ENCODE peak calls at places on chromosome 13, in nine cellular contexts. One of them, this sample, is unnamed. For H3K4me1 and H3K27me3, the result is how much of the 10 kb centered on the place peaks cover.

GRCh38 chr13:45713721-45714120 is 11.6 kb downstream of the CBY2 start:
- DNase-seq in left ventricle myocardium inferior: no peak
- DNase-seq in fibroblast of lung: no peak
- DNase-seq in GM23248: no peak
- DNase-seq in heart right ventricle: no peak
- DNase-seq in ovary: no peak
- DNase-seq in right lobe of liver: no peak
- DNase-seq in IMR-90: no peak
- DNase-seq in astrocyte: no peak
- DNase-seq in this sample: no peak

GRCh38 chr13:34914416-34914815 is 27.7 kb upstream of the NBEA start:
- DNase-seq in left ventricle myocardium inferior: no peak
- DNase-seq in fibroblast of lung: no peak
- DNase-seq in GM23248: no peak
- DNase-seq in heart right ventricle: no peak
- DNase-seq in ovary: no peak
- DNase-seq in right lobe of liver: no peak
- DNase-seq in IMR-90: no peak
- DNase-seq in astrocyte: no peak
- DNase-seq in this sample: no peak

GRCh38 chr13:112069727-112070300 is 2.9 kb downstream of the SOX1 start:
- DNase-seq in left ventricle myocardium inferior: no peak
- DNase-seq in fibroblast of lung: no peak
- DNase-seq in GM23248: no peak
- DNase-seq in heart right ventricle: no peak
- DNase-seq in ovary: no peak
- DNase-seq in right lobe of liver: no peak
- DNase-seq in IMR-90: no peak
- DNase-seq in astrocyte: no peak
- DNase-seq in this sample: no peak

GRCh38 chr13:41008349-41008980 is 10.7 kb downstream of the ELF1 start:
- DNase-seq in left ventricle myocardium inferior: no peak
- DNase-seq in fibroblast of lung: peak
- DNase-seq in GM23248: peak
- DNase-seq in heart right ventricle: no peak
- DNase-seq in ovary: no peak
- DNase-seq in right lobe of liver: no peak
- DNase-seq in IMR-90: peak
- DNase-seq in astrocyte: peak
- DNase-seq in this sample: peak

GRCh38 chr13:112583592-112584277 is 4.2 kb downstream of the TUBGCP3 start:
- DNase-seq in left ventricle myocardium inferior: peak
- DNase-seq in fibroblast of lung: no peak
- DNase-seq in GM23248: no peak
- DNase-seq in heart right ventricle: no peak
- DNase-seq in ovary: no peak
- DNase-seq in right lobe of liver: no peak
- DNase-seq in IMR-90: no peak
- DNase-seq in astrocyte: no peak
- DNase-seq in this sample: no peak

GRCh38 chr13:69226427-69226826 is 881.2 kb upstream of the ATXN8OS start:
- DNase-seq in left ventricle myocardium inferior: no peak
- DNase-seq in fibroblast of lung: no peak
- DNase-seq in GM23248: no peak
- DNase-seq in heart right ventricle: no peak
- DNase-seq in ovary: no peak
- DNase-seq in right lobe of liver: no peak
- DNase-seq in IMR-90: no peak
- DNase-seq in astrocyte: no peak
- DNase-seq in this sample: no peak

GRCh38 chr13:19048381-19048780 is 133.2 kb downstream of the TUBA3C start:
- DNase-seq in left ventricle myocardium inferior: no peak
- DNase-seq in fibroblast of lung: no peak
- DNase-seq in GM23248: no peak
- DNase-seq in heart right ventricle: no peak
- DNase-seq in ovary: no peak
- DNase-seq in right lobe of liver: no peak
- DNase-seq in IMR-90: no peak
- DNase-seq in astrocyte: no peak
- DNase-seq in this sample: no peak

GRCh38 chr13:45341799-45342584 is 1.0 kb upstream of the TPT1 start:
- DNase-seq in left ventricle myocardium inferior: peak
- DNase-seq in fibroblast of lung: peak
- DNase-seq in GM23248: peak
- DNase-seq in heart right ventricle: no peak
- DNase-seq in ovary: peak
- DNase-seq in right lobe of liver: peak
- DNase-seq in IMR-90: no peak
- DNase-seq in astrocyte: no peak
- DNase-seq in this sample: peak

GRCh38 chr13:95035311-95036109 is 265.7 kb downstream of the ABCC4 start:
- DNase-seq in left ventricle myocardium inferior: no peak
- DNase-seq in fibroblast of lung: no peak
- DNase-seq in GM23248: no peak
- DNase-seq in heart right ventricle: no peak
- DNase-seq in ovary: no peak
- DNase-seq in right lobe of liver: no peak
- DNase-seq in IMR-90: no peak
- DNase-seq in astrocyte: no peak
- DNase-seq in this sample: no peak

GRCh38 chr13:113209880-113210421 is 538 bp downstream of the CUL4A start:
- DNase-seq in left ventricle myocardium inferior: peak
- DNase-seq in fibroblast of lung: peak
- DNase-seq in GM23248: peak
- DNase-seq in heart right ventricle: peak
- DNase-seq in ovary: peak
- DNase-seq in right lobe of liver: peak
- DNase-seq in IMR-90: peak
- DNase-seq in astrocyte: peak
- DNase-seq in this sample: peak

GRCh38 chr13:107450931-107451330 is 764.4 kb downstream of the LIG4 start:
- DNase-seq in left ventricle myocardium inferior: no peak
- DNase-seq in fibroblast of lung: peak
- DNase-seq in GM23248: peak
- DNase-seq in heart right ventricle: no peak
- DNase-seq in ovary: peak
- DNase-seq in right lobe of liver: no peak
- DNase-seq in IMR-90: peak
- DNase-seq in astrocyte: peak
- DNase-seq in this sample: no peak

GRCh38 chr13:104571161-104571889 is 1505.1 kb upstream of the SLC10A2 start:
- DNase-seq in left ventricle myocardium inferior: no peak
- DNase-seq in fibroblast of lung: peak
- DNase-seq in GM23248: peak
- DNase-seq in heart right ventricle: no peak
- DNase-seq in ovary: peak
- DNase-seq in right lobe of liver: no peak
- DNase-seq in IMR-90: peak
- DNase-seq in astrocyte: peak
- DNase-seq in this sample: peak

GRCh38 chr13:56736966-56737365 is 403.8 kb upstream of the PRR20A start:
- DNase-seq in left ventricle myocardium inferior: no peak
- DNase-seq in fibroblast of lung: no peak
- DNase-seq in GM23248: no peak
- DNase-seq in heart right ventricle: no peak
- DNase-seq in ovary: no peak
- DNase-seq in right lobe of liver: no peak
- DNase-seq in IMR-90: no peak
- DNase-seq in astrocyte: no peak
- DNase-seq in this sample: peak

GRCh38 chr13:22081430-22081829 is 410.6 kb downstream of the FGF9 start:
- DNase-seq in left ventricle myocardium inferior: no peak
- DNase-seq in fibroblast of lung: no peak
- DNase-seq in GM23248: no peak
- DNase-seq in heart right ventricle: no peak
- DNase-seq in ovary: no peak
- DNase-seq in right lobe of liver: no peak
- DNase-seq in IMR-90: no peak
- DNase-seq in astrocyte: no peak
- DNase-seq in this sample: no peak

GRCh38 chr13:91652389-91652788 is 254.0 kb downstream of the GPC5 start:
- DNase-seq in left ventricle myocardium inferior: no peak
- DNase-seq in fibroblast of lung: no peak
- DNase-seq in GM23248: no peak
- DNase-seq in heart right ventricle: no peak
- DNase-seq in ovary: no peak
- DNase-seq in right lobe of liver: no peak
- DNase-seq in IMR-90: peak
- DNase-seq in astrocyte: no peak
- DNase-seq in this sample: peak

DNA sequence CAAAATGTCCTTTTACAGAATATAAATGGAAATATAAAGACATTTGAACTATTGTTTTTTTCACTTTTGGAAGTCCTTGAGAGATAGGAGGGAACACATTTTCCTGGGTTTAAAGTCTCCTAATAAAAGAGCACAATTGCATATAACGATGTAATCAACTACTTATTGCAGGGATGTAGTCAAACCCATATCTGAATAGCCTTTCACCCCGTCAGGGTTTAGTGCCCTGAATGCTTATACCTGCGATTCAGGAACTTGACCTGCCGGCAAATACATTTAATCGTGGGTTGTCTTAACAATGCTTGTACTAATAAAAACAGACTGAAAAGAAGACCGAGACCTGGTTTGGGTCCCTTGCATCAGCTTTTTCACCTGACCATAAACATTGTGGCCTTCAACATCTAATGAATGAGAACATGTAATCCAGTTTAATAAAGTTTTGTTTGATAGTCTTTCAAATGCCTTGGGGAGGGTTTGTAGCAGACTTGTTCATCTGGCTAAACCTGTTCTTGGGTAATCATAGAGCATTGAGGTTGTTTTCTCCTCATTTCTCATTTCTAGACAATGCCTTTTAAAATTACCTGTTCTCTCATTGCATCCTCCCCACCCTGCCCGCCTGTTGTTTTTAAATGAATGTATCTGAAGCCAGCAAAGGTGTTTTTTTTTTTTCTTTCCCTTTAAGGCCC is 7.0 kb downstream of the KLF5 start:
- DNase-seq in left ventricle myocardium inferior: no peak
- DNase-seq in fibroblast of lung: no peak
- DNase-seq in GM23248: no peak
- DNase-seq in heart right ventricle: no peak
- DNase-seq in ovary: no peak
- DNase-seq in right lobe of liver: no peak
- DNase-seq in IMR-90: no peak
- DNase-seq in astrocyte: no peak
- DNase-seq in this sample: peak
- H3K4me1 ChIP-seq in left ventricle myocardium inferior: under half
- H3K4me1 ChIP-seq in fibroblast of lung: under half
- H3K4me1 ChIP-seq in GM23248: under half
- H3K4me1 ChIP-seq in heart right ventricle: under half
- H3K4me1 ChIP-seq in ovary: under half
- H3K4me1 ChIP-seq in right lobe of liver: under half
- H3K4me1 ChIP-seq in IMR-90: under half
- H3K4me1 ChIP-seq in astrocyte: under half
- H3K4me1 ChIP-seq in this sample: half or more

GRCh38 chr13:99988469-99989375 is 7.1 kb downstream of the ZIC2 start:
- DNase-seq in left ventricle myocardium inferior: no peak
- DNase-seq in fibroblast of lung: no peak
- DNase-seq in GM23248: no peak
- DNase-seq in heart right ventricle: no peak
- DNase-seq in ovary: no peak
- DNase-seq in right lobe of liver: no peak
- DNase-seq in IMR-90: no peak
- DNase-seq in astrocyte: no peak
- DNase-seq in this sample: no peak

GRCh38 chr13:99985243-99985874 is 3.8 kb downstream of the ZIC2 start:
- DNase-seq in left ventricle myocardium inferior: no peak
- DNase-seq in fibroblast of lung: no peak
- DNase-seq in GM23248: no peak
- DNase-seq in heart right ventricle: no peak
- DNase-seq in ovary: peak
- DNase-seq in right lobe of liver: no peak
- DNase-seq in IMR-90: no peak
- DNase-seq in astrocyte: no peak
- DNase-seq in this sample: no peak

GRCh38 chr13:99985886-99986527 is 4.4 kb downstream of the ZIC2 start:
- DNase-seq in left ventricle myocardium inferior: no peak
- DNase-seq in fibroblast of lung: no peak
- DNase-seq in GM23248: no peak
- DNase-seq in heart right ventricle: no peak
- DNase-seq in ovary: no peak
- DNase-seq in right lobe of liver: no peak
- DNase-seq in IMR-90: no peak
- DNase-seq in astrocyte: no peak
- DNase-seq in this sample: no peak

GRCh38 chr13:99987180-99988047 is 5.8 kb downstream of the ZIC2 start:
- DNase-seq in left ventricle myocardium inferior: no peak
- DNase-seq in fibroblast of lung: no peak
- DNase-seq in GM23248: no peak
- DNase-seq in heart right ventricle: no peak
- DNase-seq in ovary: no peak
- DNase-seq in right lobe of liver: no peak
- DNase-seq in IMR-90: no peak
- DNase-seq in astrocyte: no peak
- DNase-seq in this sample: no peak

DNA sequence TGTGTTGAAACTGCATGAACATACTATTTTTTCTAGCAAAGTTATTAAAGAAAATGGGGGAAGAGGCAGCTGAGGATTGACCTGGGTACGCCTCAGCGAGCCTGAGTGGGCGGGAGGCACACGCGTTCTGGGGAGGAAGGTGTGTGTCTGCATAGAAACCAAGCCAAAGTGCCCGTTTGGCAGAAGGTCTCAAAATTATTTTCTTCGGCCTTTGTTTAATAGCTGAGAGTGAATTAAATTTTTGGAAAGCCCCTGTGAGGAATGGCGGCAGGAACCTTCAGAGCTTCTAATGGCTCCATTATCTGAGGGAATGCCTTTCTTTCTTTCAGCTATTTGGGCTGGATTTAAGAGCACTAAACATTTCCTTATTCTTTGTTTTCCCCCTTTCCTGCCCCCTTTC is 5.2 kb downstream of the ZIC2 start:
- DNase-seq in left ventricle myocardium inferior: no peak
- DNase-seq in fibroblast of lung: no peak
- DNase-seq in GM23248: no peak
- DNase-seq in heart right ventricle: no peak
- DNase-seq in ovary: no peak
- DNase-seq in right lobe of liver: no peak
- DNase-seq in IMR-90: no peak
- DNase-seq in astrocyte: no peak
- DNase-seq in this sample: no peak
- H3K27me3 ChIP-seq in left ventricle myocardium inferior: half or more
- H3K27me3 ChIP-seq in fibroblast of lung: half or more
- H3K27me3 ChIP-seq in GM23248: half or more
- H3K27me3 ChIP-seq in heart right ventricle: half or more
- H3K27me3 ChIP-seq in ovary: under half
- H3K27me3 ChIP-seq in right lobe of liver: under half
- H3K27me3 ChIP-seq in IMR-90: half or more
- H3K27me3 ChIP-seq in astrocyte: under half
- H3K27me3 ChIP-seq in this sample: half or more

GRCh38 chr13:27620377-27621115 is at the start of gene LNX2:
- DNase-seq in left ventricle myocardium inferior: peak
- DNase-seq in fibroblast of lung: peak
- DNase-seq in GM23248: peak
- DNase-seq in heart right ventricle: peak
- DNase-seq in ovary: peak
- DNase-seq in right lobe of liver: peak
- DNase-seq in IMR-90: peak
- DNase-seq in astrocyte: peak
- DNase-seq in this sample: peak
- H3K4me1 ChIP-seq in left ventricle myocardium inferior: half or more
- H3K4me1 ChIP-seq in fibroblast of lung: under half
- H3K4me1 ChIP-seq in GM23248: under half
- H3K4me1 ChIP-seq in heart right ventricle: under half
- H3K4me1 ChIP-seq in ovary: under half
- H3K4me1 ChIP-seq in right lobe of liver: under half
- H3K4me1 ChIP-seq in IMR-90: under half
- H3K4me1 ChIP-seq in astrocyte: under half
- H3K4me1 ChIP-seq in this sample: under half

GRCh38 chr13:110339263-110339662 is 32.2 kb downstream of the COL4A2 start:
- DNase-seq in left ventricle myocardium inferior: no peak
- DNase-seq in fibroblast of lung: no peak
- DNase-seq in GM23248: no peak
- DNase-seq in heart right ventricle: no peak
- DNase-seq in ovary: no peak
- DNase-seq in right lobe of liver: no peak
- DNase-seq in IMR-90: no peak
- DNase-seq in astrocyte: no peak
- DNase-seq in this sample: no peak
- H3K27me3 ChIP-seq in left ventricle myocardium inferior: under half
- H3K27me3 ChIP-seq in fibroblast of lung: under half
- H3K27me3 ChIP-seq in GM23248: under half
- H3K27me3 ChIP-seq in heart right ventricle: under half
- H3K27me3 ChIP-seq in ovary: under half
- H3K27me3 ChIP-seq in right lobe of liver: under half
- H3K27me3 ChIP-seq in IMR-90: under half
- H3K27me3 ChIP-seq in astrocyte: under half
- H3K27me3 ChIP-seq in this sample: under half